ENCODE peak calls at places on chromosomes 12 and 14, in nine cellular contexts. P is cardiac muscle cell; Z is thyroid gland; X is trophoblast cell; K is left ventricle myocardium inferior; N is CD8-positive, alpha-beta memory T cell; R is stomach; I is upper lobe of left lung; H is breast epithelium. Y is an unnamed sample.

GRCh38 chr14:68229423-68229831 is 409.8 kb downstream of the RAD51B start:
- DNase-seq in N (no peak), I (no peak), H (no peak), R (no peak), Z (no peak), X (no peak), K (no peak), P (no peak), Y (no peak)

GRCh38 chr12:53928054-53928879 is 10.4 kb upstream of the HOXC13 start:
- DNase-seq in H (no peak), P (no peak), I (peak; percentile 46), X (no peak), N (no peak), Z (no peak), R (no peak), K (no peak), Y (no peak)

GRCh38 chr14:101972126-101972785 is 7.9 kb downstream of the DYNC1H1 start:
- DNase-seq in P (no peak), I (no peak), K (peak; percentile 77), H (peak; percentile 73), Z (peak; percentile 49), N (no peak), R (peak; percentile 76), X (peak; percentile 96), Y (peak; percentile 78)

GRCh38 chr14:81392052-81392451 is 8.1 kb downstream of the STON2 start:
- DNase-seq in R (no peak), H (no peak), Z (no peak), N (no peak), P (no peak), K (no peak), X (no peak), I (no peak), Y (no peak)

GRCh38 chr14:92646952-92647461 is 101.4 kb downstream of the LGMN start:
- DNase-seq in H (no peak), I (no peak), X (peak; percentile 88), N (no peak), K (no peak), P (peak; percentile 32), R (no peak), Z (no peak), Y (no peak)

GRCh38 chr12:89225401-89225800 is 126.9 kb downstream of the DUSP6 start:
- DNase-seq in X (peak; percentile 42), I (no peak), N (peak; percentile 56), H (no peak), R (no peak), K (peak; percentile 13), P (no peak), Z (peak; percentile 71), Y (no peak)

GRCh38 chr12:98574110-98574509 is 19.4 kb upstream of the SLC25A3 start:
- DNase-seq in P (peak; percentile 10), I (no peak), H (no peak), K (no peak), R (peak; percentile 35), N (no peak), Z (no peak), X (no peak), Y (no peak)

GRCh38 chr12:68784015-68784414 is 24.0 kb upstream of the MDM2 start:
- DNase-seq in N (no peak), I (no peak), H (no peak), Z (no peak), P (no peak), K (no peak), R (no peak), X (peak; percentile 79), Y (no peak)

GRCh38 chr14:54220122-54220691 is 176.6 kb upstream of the CDKN3 start:
- DNase-seq in P (peak; percentile 53), R (no peak), X (no peak), K (peak; percentile 40), Z (peak; percentile 28), I (peak; percentile 54), H (no peak), N (no peak), Y (no peak)

GRCh38 chr12:113980537-113981337 is 14.6 kb upstream of the RBM19 start:
- DNase-seq in H (no peak), K (no peak), I (no peak), Z (peak; percentile 30), R (no peak), X (peak; percentile 87), N (no peak), P (peak; percentile 84), Y (no peak)

GRCh38 chr12:92759634-92760268 is 57.0 kb downstream of the PLEKHG7 start:
- DNase-seq in H (no peak), Z (no peak), P (no peak), I (no peak), R (no peak), X (peak; percentile 87), N (no peak), K (no peak), Y (no peak)

GRCh38 chr12:107731376-107731775 is 29.6 kb downstream of the PRDM4 start:
- DNase-seq in I (no peak), X (no peak), K (no peak), H (no peak), Z (no peak), N (no peak), R (no peak), P (no peak), Y (no peak)

GRCh38 chr14:32008602-32009193 is 68.4 kb upstream of the ARHGAP5 start:
- DNase-seq in R (no peak), K (no peak), I (no peak), P (no peak), H (no peak), N (no peak), Z (no peak), X (no peak), Y (no peak)

GRCh38 chr14:32009636-32010560 is 67.2 kb upstream of the ARHGAP5 start:
- DNase-seq in X (peak; percentile 26), P (no peak), Z (no peak), N (no peak), H (no peak), K (no peak), R (no peak), I (no peak), Y (no peak)

GRCh38 chr14:32006267-32007110 is 70.6 kb upstream of the ARHGAP5 start:
- DNase-seq in Z (no peak), H (no peak), K (no peak), I (no peak), N (no peak), R (no peak), X (peak; percentile 88), P (no peak), Y (no peak)

GRCh38 chr14:32009221-32009620 is 67.9 kb upstream of the ARHGAP5 start:
- DNase-seq in I (no peak), Z (no peak), X (peak; percentile 79), K (no peak), R (no peak), H (no peak), N (no peak), P (no peak), Y (no peak)

GRCh38 chr14:32007755-32008374 is 69.2 kb upstream of the ARHGAP5 start:
- DNase-seq in X (no peak), H (no peak), N (no peak), K (no peak), Z (no peak), R (no peak), I (no peak), P (peak; percentile 30), Y (no peak)
- H3K9me3 ChIP-seq in X (no peaks in the 10 kb centered on the region), H (no peaks in the 10 kb centered on the region), N (no peaks in the 10 kb centered on the region), K (no peaks in the 10 kb centered on the region), Z (no peaks in the 10 kb centered on the region), R (no peaks in the 10 kb centered on the region), I (no peaks in the 10 kb centered on the region), P (no peaks in the 10 kb centered on the region), Y (no peaks in the 10 kb centered on the region)

DNA sequence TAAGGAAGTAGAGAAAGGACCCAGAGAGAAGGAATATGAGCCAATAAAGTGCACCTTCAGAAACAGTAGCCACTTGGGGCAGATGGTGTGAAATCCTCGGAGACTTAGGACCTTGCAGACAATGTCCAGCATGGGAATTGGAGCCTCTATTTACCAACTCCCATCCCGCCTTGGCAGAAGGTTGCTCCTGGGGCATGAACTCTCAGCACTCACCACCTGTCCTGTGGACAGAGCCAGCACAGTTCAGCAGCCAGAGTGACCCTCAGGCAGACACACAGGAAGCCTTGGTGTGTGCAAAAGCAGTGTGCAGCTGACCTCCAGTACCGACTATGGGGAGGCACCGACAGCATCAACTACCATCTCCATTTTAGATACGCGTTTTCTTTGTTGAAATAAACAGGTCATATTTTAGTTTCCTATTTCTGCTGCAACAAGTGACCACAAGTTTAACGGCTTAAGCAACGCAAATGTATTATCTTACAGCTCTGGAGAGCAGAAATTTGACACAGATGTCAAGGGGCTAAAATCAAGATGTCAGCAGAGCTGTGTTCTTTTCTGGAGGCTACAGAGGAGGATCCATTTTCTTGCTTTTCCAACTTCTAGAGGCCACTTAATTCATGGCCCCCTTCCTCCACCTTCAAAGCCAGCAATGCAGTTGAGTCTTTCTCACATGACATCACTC is 428.1 kb downstream of the MED13L start:
- DNase-seq in X (no peak), K (no peak), R (no peak), P (no peak), I (no peak), N (no peak), Z (no peak), H (no peak), Y (no peak)
- H3K4me3 ChIP-seq in X (no peak overlapping the region), K (no peak overlapping the region), R (no peak overlapping the region), P (no peak overlapping the region), I (no peak overlapping the region), N (no peak overlapping the region), Z (no peak overlapping the region), H (no peak overlapping the region), Y (no peak overlapping the region)

DNA sequence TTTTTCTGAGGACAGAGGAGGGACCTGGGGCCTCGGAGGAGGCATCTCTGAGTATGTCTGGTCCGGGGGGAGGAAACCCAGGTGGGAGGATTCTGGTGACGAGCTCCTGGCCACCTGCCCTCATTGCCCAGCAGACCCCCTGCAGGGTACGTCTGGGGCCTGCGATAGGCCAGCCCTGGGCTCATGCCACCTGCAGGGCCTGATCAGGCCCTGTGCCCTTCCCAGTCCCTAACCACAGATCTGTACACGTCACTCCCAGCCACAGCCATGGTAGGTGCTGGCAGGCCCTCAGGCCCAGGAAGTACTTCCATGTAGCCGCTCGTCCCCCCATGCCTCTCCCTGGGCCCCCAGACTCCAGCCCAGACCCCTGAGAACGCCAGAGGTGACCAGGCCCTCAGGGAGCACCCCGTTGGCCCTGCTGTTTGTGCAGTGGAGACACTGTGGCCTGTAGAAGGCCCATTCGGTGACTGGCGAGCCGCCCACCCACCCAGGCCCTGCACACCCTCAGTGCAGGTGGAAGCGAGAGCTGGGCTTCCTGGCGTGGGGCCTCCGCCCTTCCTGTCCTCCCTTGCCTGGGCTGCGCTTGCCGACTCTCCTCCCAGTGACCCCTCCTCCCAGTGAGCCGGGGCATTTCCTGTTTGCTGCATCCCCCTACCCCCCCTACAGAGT is 5.7 kb downstream of the INF2 start:
- DNase-seq in I (peak; percentile 83), P (no peak), H (no peak), N (peak; percentile 63), Z (no peak), K (peak; percentile 53), R (peak; percentile 59), X (no peak), Y (no peak)
- H3K4me1 ChIP-seq in I (peaks cover 85% of the 10 kb centered on the region), P (peaks cover 24% of the 10 kb centered on the region), H (peaks cover 39% of the 10 kb centered on the region), N (peaks cover 52% of the 10 kb centered on the region), Z (peaks cover 30% of the 10 kb centered on the region), K (peaks cover 100% of the 10 kb centered on the region), R (peaks cover 86% of the 10 kb centered on the region), X (peaks cover 44% of the 10 kb centered on the region), Y (peaks cover 47% of the 10 kb centered on the region)

DNA sequence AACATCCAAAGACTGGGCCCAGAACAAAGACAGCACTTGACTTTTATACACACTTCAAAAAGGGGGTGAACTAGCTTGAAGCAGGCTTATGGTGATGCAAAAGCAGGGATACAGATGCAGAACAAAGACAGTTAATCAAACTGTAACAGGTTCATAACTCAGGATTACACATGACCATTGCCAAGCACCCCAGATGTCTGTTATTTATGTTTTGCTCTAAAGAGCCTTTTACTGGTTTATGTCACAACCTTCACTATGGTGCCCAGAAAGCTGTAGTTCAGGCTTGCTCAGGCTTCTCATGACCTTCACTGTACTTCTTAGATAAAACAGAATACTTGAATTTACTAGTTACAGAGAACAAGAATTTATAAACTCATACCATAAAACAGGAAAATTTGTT is 31.7 kb upstream of the SLC38A4 start:
- DNase-seq in R (no peak), Z (no peak), I (no peak), P (no peak), K (no peak), X (no peak), H (no peak), N (no peak), Y (no peak)
- H3K9me3 ChIP-seq in R (peaks cover 58% of the 10 kb centered on the region), Z (no peaks in the 10 kb centered on the region), I (peaks cover 10% of the 10 kb centered on the region), P (no peaks in the 10 kb centered on the region), K (peaks cover 52% of the 10 kb centered on the region), X (peaks cover 3% of the 10 kb centered on the region), H (peaks cover 16% of the 10 kb centered on the region), N (no peaks in the 10 kb centered on the region), Y (peaks cover 37% of the 10 kb centered on the region)